ENCODE peak calls at places on chromosomes 2 and 18, in six cellular contexts. W, P, D, I, S and Z are unnamed samples. For H3K4me1, the result is how much of the 10 kb centered on the place peaks cover.

GRCh38 chr2:70771446-70771845 is 3.4 kb upstream of the ADD2 start:
- DNase-seq in W (no peak), P (no peak), D (no peak), I (no peak), S (no peak), Z (no peak)

GRCh38 chr2:230418341-230419016 is 2.5 kb downstream of the SP100 start:
- DNase-seq in W (no peak), P (no peak), D (no peak), I (no peak), S (no peak), Z (no peak)

GRCh38 chr2:207660994-207661393 is 35.8 kb upstream of the METTL21A start:
- DNase-seq in W (no peak), P (no peak), D (no peak), I (no peak), S (no peak), Z (no peak)

GRCh38 chr18:32879497-32879896 is 106.7 kb upstream of the KLHL14 start:
- DNase-seq in W (no peak), P (no peak), D (no peak), I (no peak), S (no peak), Z (no peak)

GRCh38 chr18:7141287-7141686 is 23.7 kb upstream of the LAMA1 start:
- DNase-seq in W (no peak), P (no peak), D (no peak), I (no peak), S (no peak), Z (no peak)

GRCh38 chr2:105287692-105288091 is 41.8 kb downstream of the TGFBRAP1 start:
- DNase-seq in W (peak), P (no peak), D (no peak), I (peak), S (peak), Z (no peak)

GRCh38 chr2:120622159-120622869 is 113.4 kb upstream of the GLI2 start:
- DNase-seq in W (no peak), P (no peak), D (no peak), I (no peak), S (no peak), Z (no peak)

GRCh38 chr2:121648611-121649401 is 456 bp downstream of the CLASP1 start:
- DNase-seq in W (peak), P (peak), D (no peak), I (peak), S (peak), Z (peak)

GRCh38 chr18:75869197-75869596 is 441.7 kb upstream of the SMIM21 start:
- DNase-seq in W (no peak), P (no peak), D (no peak), I (no peak), S (no peak), Z (no peak)

GRCh38 chr2:55901322-55901721 is 22.3 kb downstream of the EFEMP1 start:
- DNase-seq in W (no peak), P (no peak), D (no peak), I (no peak), S (no peak), Z (no peak)

GRCh38 chr18:2982452-2983172 is 30.3 kb downstream of the LPIN2 start:
- DNase-seq in W (no peak), P (no peak), D (no peak), I (peak), S (no peak), Z (no peak)

GRCh38 chr2:180291060-180291459 is 284.0 kb upstream of the CWC22 start:
- DNase-seq in W (no peak), P (no peak), D (no peak), I (no peak), S (no peak), Z (no peak)

GRCh38 chr2:12232876-12233275 is 483.9 kb upstream of the TRIB2 start:
- DNase-seq in W (no peak), P (no peak), D (no peak), I (no peak), S (no peak), Z (no peak)

GRCh38 chr2:200909958-200910357 is 20.8 kb downstream of the NIF3L1 start:
- DNase-seq in W (no peak), P (no peak), D (no peak), I (no peak), S (no peak), Z (no peak)

GRCh38 chr2:217182996-217183395 is 323.1 kb upstream of the TNP1 start:
- DNase-seq in W (no peak), P (no peak), D (no peak), I (no peak), S (no peak), Z (no peak)

GRCh38 chr2:86672027-86672545 is 48.0 kb upstream of the RMND5A start:
- DNase-seq in W (no peak), P (no peak), D (no peak), I (no peak), S (peak), Z (no peak)

GRCh38 chr2:148362144-148362796 is 282.3 kb upstream of the EPC2 start:
- DNase-seq in W (no peak), P (no peak), D (no peak), I (no peak), S (no peak), Z (no peak)

GRCh38 chr2:195695002-195695631 is 38.1 kb downstream of the SLC39A10 start:
- DNase-seq in W (no peak), P (no peak), D (no peak), I (no peak), S (no peak), Z (no peak)

GRCh38 chr2:11615209-11615608 is 54.8 kb downstream of the NTSR2 start:
- DNase-seq in W (no peak), P (no peak), D (no peak), I (no peak), S (no peak), Z (no peak)

GRCh38 chr2:207901847-207902246 is 123.5 kb downstream of the PLEKHM3 start:
- DNase-seq in W (no peak), P (no peak), D (no peak), I (no peak), S (peak), Z (no peak)

GRCh38 chr2:121283670-121284245 is 1.2 kb downstream of the TFCP2L1 start:
- DNase-seq in W (no peak), P (no peak), D (no peak), I (no peak), S (peak), Z (no peak)

GRCh38 chr2:241645056-241645914 is 7.8 kb downstream of the ATG4B start:
- DNase-seq in W (no peak), P (no peak), D (no peak), I (no peak), S (peak), Z (no peak)

GRCh38 chr18:3799515-3799914 is 349.5 kb downstream of the TGIF1 start:
- DNase-seq in W (no peak), P (no peak), D (no peak), I (no peak), S (no peak), Z (no peak)

GRCh38 chr18:8969639-8970378 is 132.7 kb upstream of the NDUFV2 start:
- DNase-seq in W (no peak), P (no peak), D (no peak), I (no peak), S (no peak), Z (no peak)

GRCh38 chr2:88590998-88591613 is 36.2 kb downstream of the EIF2AK3 start:
- DNase-seq in W (peak), P (peak), D (peak), I (peak), S (peak), Z (no peak)

GRCh38 chr2:168751104-168751768 is 51.2 kb upstream of the NOSTRIN start:
- DNase-seq in W (no peak), P (no peak), D (no peak), I (no peak), S (no peak), Z (no peak)

GRCh38 chr2:33180915-33181314 is 234.2 kb downstream of the LTBP1 start:
- DNase-seq in W (no peak), P (no peak), D (no peak), I (no peak), S (no peak), Z (no peak)

GRCh38 chr2:33178209-33178608 is 231.5 kb downstream of the LTBP1 start:
- DNase-seq in W (no peak), P (no peak), D (no peak), I (no peak), S (no peak), Z (no peak)

GRCh38 chr2:33181466-33181865 is 234.7 kb downstream of the LTBP1 start:
- DNase-seq in W (no peak), P (no peak), D (no peak), I (no peak), S (no peak), Z (no peak)

GRCh38 chr2:33177627-33178026 is 230.9 kb downstream of the LTBP1 start:
- DNase-seq in W (no peak), P (no peak), D (no peak), I (no peak), S (no peak), Z (no peak)
- TF ChIP-seq CTCF in W (no peak), P (no peak), D (no peak), I (no peak), S (no peak), Z (no peak)

GRCh38 chr18:21267370-21267769 is 25.3 kb downstream of the GREB1L start:
- DNase-seq in W (no peak), P (no peak), D (no peak), I (no peak), S (no peak), Z (no peak)
- H3K4me1 ChIP-seq in W (under half), P (under half), D (under half), I (under half), S (under half), Z (under half)

GRCh38 chr2:165016772-165017411 is 61.6 kb upstream of the SLC38A11 start:
- DNase-seq in W (peak), P (no peak), D (peak), I (no peak), S (peak), Z (no peak)
- H3K27ac ChIP-seq in W (no peak), P (no peak), D (no peak), I (no peak), S (no peak), Z (no peak)

DNA sequence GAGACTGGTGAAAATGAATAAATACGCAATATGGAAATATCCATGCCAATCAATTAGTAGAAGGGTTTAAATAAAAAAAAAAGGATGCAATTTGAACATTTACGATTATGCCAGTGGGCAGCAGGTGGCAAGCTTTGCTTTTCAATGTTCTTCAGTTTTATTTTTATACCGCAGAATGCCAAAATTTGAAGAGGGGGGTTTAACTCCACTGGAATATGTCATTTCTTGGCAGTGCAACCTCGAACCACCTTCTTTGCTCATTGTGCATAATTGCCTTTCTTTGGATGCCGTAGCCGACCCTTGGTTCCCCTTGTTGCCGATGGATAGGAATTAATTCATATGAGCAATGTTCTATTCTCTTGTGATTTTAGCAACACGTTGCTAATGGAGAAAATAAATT is 88.0 kb downstream of the LTBP1 start:
- DNase-seq in W (no peak), P (no peak), D (no peak), I (no peak), S (no peak), Z (no peak)
- TF ChIP-seq CTCF in W (peak), P (no peak), D (peak), I (peak), S (no peak), Z (peak)

GRCh38 chr2:43480874-43481273 is 115.0 kb downstream of the THADA start:
- DNase-seq in W (no peak), P (no peak), D (no peak), I (no peak), S (no peak), Z (no peak)
- H3K4me1 ChIP-seq in W (under half), P (under half), D (under half), I (under half), S (under half), Z (under half)

DNA sequence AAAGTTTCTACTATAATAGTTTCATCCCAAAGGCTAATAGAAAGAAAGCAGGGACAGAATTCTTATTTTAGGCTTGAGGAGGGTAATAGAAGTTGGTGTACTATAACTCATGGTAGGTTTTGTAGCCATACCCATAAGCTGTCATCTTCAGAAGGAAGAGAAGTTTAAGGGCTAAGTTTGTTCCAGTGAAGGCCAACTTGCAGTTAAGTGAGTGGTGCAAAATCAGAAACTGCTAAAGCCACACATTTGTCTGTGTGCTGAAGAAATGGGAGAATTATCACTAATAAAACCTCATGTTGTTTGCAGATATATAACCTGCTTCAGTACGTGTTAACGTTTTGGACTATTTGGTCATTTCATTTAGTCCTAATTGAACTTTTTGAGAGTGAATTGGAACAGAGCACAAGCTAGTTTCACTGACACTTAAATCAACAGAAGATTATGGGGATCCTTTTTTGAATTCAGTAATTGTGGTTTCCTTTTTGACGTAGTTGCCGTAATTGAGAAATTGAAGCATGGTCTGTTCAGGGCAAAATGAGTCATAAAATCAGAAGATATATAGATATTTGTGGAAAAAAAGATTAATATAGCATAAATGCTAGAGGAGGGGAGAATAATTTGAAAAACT is 69.1 kb downstream of the PHLPP1 start:
- DNase-seq in W (no peak), P (no peak), D (no peak), I (no peak), S (no peak), Z (no peak)
- H3K27ac ChIP-seq in W (peak), P (no peak), D (no peak), I (peak), S (no peak), Z (no peak)